ENCODE peak calls at places on chromosomes 16 and 17, in nine cellular contexts. U is gastrocnemius medialis; V is substantia nigra; G is stimulated activated CD8-positive, alpha-beta memory T cell treated with anti-CD3 and anti-CD28 coated beads, Interleukin-15, amount 100 ng/mL, for 4 hours; T is cardiac septum; D is DMS153; M is HCEC 1CT; K is anterior cingulate cortex; Z is NCI-H2081. R is an unnamed sample.

GRCh38 chr17:19753661-19754463 is 5.8 kb upstream of the ALDH3A1 start:
- DNase-seq in D (peak), Z (peak), V (peak), G (no peak), K (peak), M (no peak), T (no peak), U (peak), R (peak)

GRCh38 chr16:4949986-4950385 is 8.1 kb upstream of the SEC14L5 start:
- DNase-seq in V (no peak), T (no peak), Z (no peak), D (no peak), K (no peak), U (no peak), M (no peak), G (no peak), R (no peak)

GRCh38 chr17:29010129-29010528 is 4.3 kb upstream of the SEZ6 start:
- DNase-seq in M (no peak), K (no peak), U (no peak), Z (peak), D (no peak), G (no peak), T (no peak), V (no peak), R (no peak)

GRCh38 chr17:82226170-82226808 is 2.6 kb upstream of the SLC16A3 start:
- DNase-seq in D (no peak), M (no peak), K (no peak), T (no peak), U (no peak), Z (no peak), V (no peak), G (no peak), R (no peak)

GRCh38 chr17:67401106-67401505 is 24.0 kb downstream of the PITPNC1 start:
- DNase-seq in T (no peak), V (no peak), M (no peak), Z (no peak), G (no peak), U (no peak), D (no peak), K (no peak), R (no peak)

GRCh38 chr16:49859139-49859947 is 3.4 kb upstream of the ZNF423 start:
- DNase-seq in U (no peak), G (no peak), V (no peak), M (peak), D (no peak), Z (no peak), K (no peak), T (peak), R (no peak)

GRCh38 chr17:1650731-1651558 is 1.3 kb upstream of the RILP start:
- DNase-seq in D (no peak), V (no peak), U (no peak), K (no peak), T (no peak), Z (no peak), M (no peak), G (no peak), R (no peak)

GRCh38 chr17:33811006-33811760 is 443.9 kb upstream of the CCL2 start:
- DNase-seq in G (no peak), Z (no peak), T (no peak), M (no peak), V (no peak), U (no peak), K (no peak), D (no peak), R (no peak)